ENCODE peak calls at places on chromosomes 7 and 10, in five cellular contexts. Q is NCI-H510A; N is MCF 10A; G is NCI-H748 treated with DMSO at 0.1 percent for 48 hours; T is naive thymus-derived CD4-positive, alpha-beta T cell. M is an unnamed sample.

GRCh38 chr7:2471396-2471795 is 4.8 kb downstream of the GRIFIN start:
- DNase-seq in T (no peak), N (peak; percentile 59), G (peak; percentile 14), Q (peak; percentile 94), M (no peak)

GRCh38 chr10:47374611-47375536 is 9.2 kb downstream of the ZNF488 start:
- DNase-seq in T (no peak), G (no peak), N (no peak), Q (no peak), M (no peak)

GRCh38 chr7:6271091-6271658 is 1.2 kb downstream of the CYTH3 start:
- DNase-seq in Q (peak; percentile 14), G (no peak), T (peak; percentile 14), N (peak; percentile 41), M (peak; percentile 13)

GRCh38 chr10:111273635-111274034 is 196.8 kb downstream of the ADRA2A start:
- DNase-seq in N (no peak), T (no peak), G (no peak), Q (no peak), M (no peak)

GRCh38 chr10:43653746-43654145 is 5.1 kb upstream of the ZNF32 start:
- DNase-seq in G (no peak), T (no peak), N (no peak), Q (no peak), M (no peak)

GRCh38 chr10:102599565-102600327 is 44.5 kb upstream of the TRIM8 start:
- DNase-seq in T (no peak), G (no peak), Q (peak; percentile 6), N (no peak), M (no peak)

GRCh38 chr7:229184-229964 is 37.0 kb downstream of the FAM20C start:
- DNase-seq in G (no peak), N (no peak), T (no peak), Q (no peak), M (no peak)

GRCh38 chr7:142603870-142604448 is 145.3 kb upstream of the PRSS1 start:
- DNase-seq in N (peak; percentile 71), Q (no peak), T (no peak), G (peak; percentile 74), M (peak; percentile 33)

GRCh38 chr7:95263803-95264202 is 60.5 kb downstream of the PON1 start:
- DNase-seq in N (peak; percentile 33), T (no peak), Q (no peak), G (no peak), M (no peak)

GRCh38 chr7:135197343-135197742 is 14.0 kb downstream of the WDR91 start:
- DNase-seq in G (no peak), T (no peak), N (no peak), Q (no peak), M (no peak)

GRCh38 chr7:134690614-134691504 is 44.2 kb downstream of the BPGM start:
- DNase-seq in T (no peak), N (no peak), Q (no peak), G (no peak), M (no peak)

GRCh38 chr10:96850825-96851224 is 18.7 kb downstream of the LCOR start:
- DNase-seq in T (no peak), G (no peak), N (peak; percentile 45), Q (no peak), M (no peak)

GRCh38 chr10:114473776-114474175 is 69.5 kb upstream of the AFAP1L2 start:
- DNase-seq in N (no peak), Q (no peak), T (no peak), G (no peak), M (no peak)

GRCh38 chr10:86341361-86341811 is 25.2 kb downstream of the GRID1 start:
- DNase-seq in G (no peak), Q (no peak), N (peak; percentile 33), T (no peak), M (no peak)

GRCh38 chr7:1662101-1662500 is 8.0 kb upstream of the ELFN1 start:
- DNase-seq in Q (no peak), N (no peak), G (no peak), T (no peak), M (no peak)

GRCh38 chr10:64458341-64458740 is 937.1 kb downstream of the REEP3 start:
- DNase-seq in T (no peak), Q (no peak), N (peak; percentile 4), G (no peak), M (no peak)

GRCh38 chr7:149090397-149091195 is at the start of gene ZNF786:
- DNase-seq in G (peak; percentile 74), Q (peak; percentile 60), N (peak; percentile 90), T (peak; percentile 88), M (peak; percentile 94)

GRCh38 chr7:2249744-2250323 is 7.8 kb downstream of the NUDT1 start:
- DNase-seq in N (no peak), G (no peak), T (no peak), Q (no peak), M (no peak)

GRCh38 chr7:42238709-42239395 is 1.8 kb upstream of the GLI3 start:
- DNase-seq in N (peak; percentile 81), Q (no peak), G (no peak), T (no peak), M (no peak)

GRCh38 chr7:134182078-134182477 is 54.9 kb downstream of the LRGUK start:
- DNase-seq in G (no peak), Q (no peak), N (peak; percentile 72), T (no peak), M (no peak)

GRCh38 chr10:83915801-83916200 is 223.5 kb upstream of the GHITM start:
- DNase-seq in T (no peak), Q (no peak), G (no peak), N (no peak), M (no peak)

GRCh38 chr7:154436560-154436959 is 384.4 kb downstream of the DPP6 start:
- DNase-seq in T (no peak), N (no peak), G (no peak), Q (no peak), M (no peak)

GRCh38 chr10:112801748-112802147 is 148.3 kb upstream of the TCF7L2 start:
- DNase-seq in G (no peak), Q (no peak), T (no peak), N (no peak), M (no peak)

GRCh38 chr10:69451784-69452251 is 553 bp downstream of the TSPAN15 start:
- DNase-seq in G (no peak), Q (peak; percentile 51), T (no peak), N (no peak), M (no peak)

GRCh38 chr10:79925614-79926013 is 23.3 kb downstream of the SFTPD start:
- DNase-seq in G (no peak), T (no peak), N (no peak), Q (no peak), M (no peak)

GRCh38 chr7:18901881-18902280 is 215.6 kb downstream of the TWIST1 start:
- DNase-seq in N (no peak), G (no peak), Q (no peak), T (no peak), M (no peak)

GRCh38 chr10:117424171-117424570 is 48.9 kb upstream of the PDZD8 start:
- DNase-seq in N (no peak), T (no peak), G (no peak), Q (no peak), M (no peak)

GRCh38 chr7:111527545-111527944 is 34.7 kb downstream of the IMMP2L start:
- DNase-seq in T (no peak), N (no peak), Q (no peak), G (no peak), M (no peak)

M was measured in naive thymus-derived CD8-positive, alpha-beta T cell.